ENCODE peak calls at places on chromosomes 5 and 9, in five cellular contexts. I is stomach, J is ovary, V is H1, M is K562. L is an unnamed sample.

GRCh38 chr9:27194401-27195091 is 85.5 kb downstream of the TEK start:
- DNase-seq in I (no peak), J (no peak), V (no peak), M (no peak), L (no peak)

GRCh38 chr9:27280858-27281257 is 16.1 kb downstream of the EQTN start:
- DNase-seq in I (no peak), J (no peak), V (no peak), M (no peak), L (no peak)

GRCh38 chr9:35035851-35036701 is 36.3 kb downstream of the VCP start:
- DNase-seq in I (peak), J (peak), V (peak), M (no peak), L (peak)

GRCh38 chr5:11973469-11973868 is 69.2 kb upstream of the CTNND2 start:
- DNase-seq in I (no peak), J (no peak), V (no peak), M (no peak), L (no peak)

GRCh38 chr5:176797456-176798093 is 12.8 kb upstream of the UNC5A start:
- DNase-seq in I (no peak), J (no peak), V (no peak), M (no peak), L (no peak)

GRCh38 chr9:90600029-90600428 is 42.6 kb downstream of the DIRAS2 start:
- DNase-seq in I (no peak), J (no peak), V (no peak), M (no peak), L (no peak)

GRCh38 chr5:11992518-11992917 is 88.3 kb upstream of the CTNND2 start:
- DNase-seq in I (no peak), J (no peak), V (no peak), M (no peak), L (no peak)

GRCh38 chr9:111148994-111149759 is 110.9 kb upstream of the LPAR1 start:
- DNase-seq in I (no peak), J (no peak), V (no peak), M (no peak), L (no peak)

GRCh38 chr5:156783092-156783491 is 67.0 kb upstream of the PPP1R2B start:
- DNase-seq in I (no peak), J (no peak), V (no peak), M (no peak), L (no peak)

GRCh38 chr5:128491291-128491690 is 46.8 kb downstream of the FBN2 start:
- DNase-seq in I (no peak), J (no peak), V (no peak), M (no peak), L (no peak)

GRCh38 chr5:91514408-91514807 is 131.3 kb upstream of the ARRDC3 start:
- DNase-seq in I (no peak), J (no peak), V (no peak), M (no peak), L (no peak)

GRCh38 chr5:55546991-55547390 is 12.2 kb upstream of the PLPP1 start:
- DNase-seq in I (no peak), J (no peak), V (no peak), M (no peak), L (no peak)

GRCh38 chr5:78899922-78900362 is 85.2 kb downstream of the ARSB start:
- DNase-seq in I (peak), J (no peak), V (peak), M (peak), L (no peak)

GRCh38 chr9:71001780-71002386 is 119.5 kb downstream of the TRPM3 start:
- DNase-seq in I (peak), J (no peak), V (peak), M (peak), L (no peak)

GRCh38 chr5:170145462-170145861 is 39.8 kb downstream of the FOXI1 start:
- DNase-seq in I (no peak), J (no peak), V (no peak), M (peak), L (no peak)

GRCh38 chr5:68176802-68177479 is 38.6 kb upstream of the PIK3R1 start:
- DNase-seq in I (no peak), J (no peak), V (no peak), M (no peak), L (no peak)

GRCh38 chr9:88197016-88197415 is 58.7 kb upstream of the SPATA31C2 start:
- DNase-seq in I (no peak), J (no peak), V (no peak), M (no peak), L (no peak)

GRCh38 chr9:79629721-79630120 is 58.0 kb downstream of the TLE4 start:
- DNase-seq in I (no peak), J (no peak), V (no peak), M (no peak), L (no peak)

GRCh38 chr5:40630166-40630565 is 49.5 kb upstream of the PTGER4 start:
- DNase-seq in I (no peak), J (no peak), V (no peak), M (no peak), L (no peak)

GRCh38 chr5:124402144-124402581 is 344.3 kb downstream of the ZNF608 start:
- DNase-seq in I (peak), J (no peak), V (no peak), M (no peak), L (no peak)

GRCh38 chr5:33321026-33321425 is 119.7 kb upstream of the TARS1 start:
- DNase-seq in I (no peak), J (peak), V (no peak), M (no peak), L (peak)

DNA sequence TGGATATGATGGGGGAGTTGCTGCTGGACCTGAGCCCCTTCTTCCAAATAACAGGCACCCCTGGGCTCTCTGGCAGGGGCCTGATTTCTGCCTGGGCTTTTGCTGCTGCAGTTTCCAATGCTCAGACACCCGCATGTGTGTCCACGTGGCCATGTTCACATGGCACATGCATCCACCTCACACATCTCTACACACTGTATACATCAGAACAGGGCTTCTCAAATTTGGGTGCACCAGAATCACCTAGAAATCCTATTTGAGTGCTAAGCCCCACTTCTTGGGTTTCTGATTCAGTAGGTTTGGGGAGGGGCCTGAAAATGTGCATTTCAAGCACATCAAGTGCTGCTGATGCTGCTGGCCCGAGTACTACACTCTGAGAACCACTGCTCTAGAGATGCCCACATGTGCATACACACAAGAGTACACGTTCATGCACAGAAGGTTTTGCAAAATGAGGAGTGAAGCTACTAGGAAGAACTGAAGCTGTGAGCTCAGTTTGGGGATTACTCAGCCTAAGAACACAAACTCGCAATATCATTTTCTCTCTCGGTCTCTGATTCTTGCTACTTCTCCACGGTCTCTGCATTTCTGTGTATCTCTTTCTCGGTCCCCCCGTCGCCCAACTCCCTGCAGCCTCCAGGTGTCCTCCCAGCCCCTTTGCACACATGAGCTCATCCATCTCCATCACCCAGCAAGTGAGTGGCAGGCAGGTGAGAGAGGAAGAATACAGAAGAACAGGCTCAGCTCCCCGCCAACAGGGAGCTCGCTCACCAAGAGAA is 97.1 kb downstream of the PCDH1 start:
- DNase-seq in I (no peak), J (no peak), V (no peak), M (no peak), L (no peak)
- TF ChIP-seq EP300 in I (no peak), J (no peak), V (no peak), M (no peak), L (no peak)

GRCh38 chr5:36300181-36300926 is 1.3 kb downstream of the RANBP3L start:
- DNase-seq in I (no peak), J (no peak), V (no peak), M (no peak), L (no peak)

GRCh38 chr5:36300927-36301540 is 668 bp downstream of the RANBP3L start:
- DNase-seq in I (peak), J (no peak), V (no peak), M (no peak), L (no peak)

GRCh38 chr5:36301858-36302603 is at the start of gene RANBP3L:
- DNase-seq in I (peak), J (peak), V (no peak), M (no peak), L (no peak)

GRCh38 chr5:36297653-36298052 is 4.0 kb downstream of the RANBP3L start:
- DNase-seq in I (no peak), J (no peak), V (no peak), M (no peak), L (no peak)

DNA sequence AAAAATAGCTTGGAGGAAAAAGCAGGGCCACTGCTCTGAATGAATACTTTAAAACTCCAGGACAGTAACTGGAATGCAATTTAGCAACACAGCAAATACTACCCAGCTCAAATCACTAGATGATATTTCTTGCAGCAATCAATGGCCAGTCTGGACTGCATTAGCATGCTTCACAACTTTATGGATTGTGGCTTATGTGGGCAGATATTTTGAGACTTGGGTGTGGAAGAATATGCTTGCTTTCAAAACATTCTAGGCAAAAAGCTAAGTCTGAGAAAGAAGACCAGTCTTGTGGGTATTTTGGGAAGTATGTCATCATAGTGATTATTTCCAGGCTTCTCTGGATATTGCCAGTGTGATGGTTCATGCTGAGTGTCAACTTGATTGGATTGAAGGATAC is 3.2 kb downstream of the RANBP3L start:
- DNase-seq in I (no peak), J (no peak), V (no peak), M (no peak), L (no peak)
- H3K4me3 ChIP-seq in I (no peak), J (no peak), V (no peak), M (no peak), L (no peak)

GRCh38 chr9:136725612-136726011 is 13.2 kb downstream of the DIPK1B start:
- DNase-seq in I (no peak), J (no peak), V (no peak), M (no peak), L (no peak)
- H3K27ac ChIP-seq in I (peak), J (no peak), V (peak), M (peak), L (no peak)

DNA sequence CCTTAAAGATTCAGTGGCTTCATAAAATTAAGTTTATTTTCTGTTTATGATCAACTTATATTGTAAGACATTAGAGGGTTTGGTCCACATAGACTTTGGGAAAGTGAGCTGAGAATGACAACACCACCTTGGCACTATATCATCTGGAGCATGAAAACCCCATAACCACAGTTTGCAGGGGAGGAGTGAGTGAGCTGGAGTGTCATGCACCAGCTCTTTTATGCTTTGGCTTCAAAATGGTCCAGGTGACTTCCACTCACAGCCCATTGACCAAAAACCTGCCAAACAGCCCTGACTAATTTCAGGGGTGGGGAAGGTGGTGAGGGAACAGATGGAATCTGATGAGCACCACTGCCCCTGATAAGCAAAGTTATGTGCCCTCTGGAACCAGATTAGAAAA is 295.8 kb downstream of the DMRTA1 start:
- DNase-seq in I (no peak), J (no peak), V (no peak), M (no peak), L (no peak)
- TF ChIP-seq EP300 in I (no peak), J (no peak), V (no peak), M (no peak), L (no peak)

GRCh38 chr5:133321286-133321832 is 269.5 kb downstream of the HSPA4 start:
- DNase-seq in I (no peak), J (no peak), V (no peak), M (no peak), L (no peak)

GRCh38 chr5:133319905-133320520 is 268.2 kb downstream of the HSPA4 start:
- DNase-seq in I (no peak), J (no peak), V (no peak), M (no peak), L (no peak)

GRCh38 chr5:133323464-133323863 is 271.7 kb downstream of the HSPA4 start:
- DNase-seq in I (no peak), J (no peak), V (no peak), M (no peak), L (no peak)

GRCh38 chr5:133322743-133323142 is 270.9 kb downstream of the HSPA4 start:
- DNase-seq in I (no peak), J (no peak), V (no peak), M (no peak), L (no peak)

GRCh38 chr5:133321833-133322420 is 270.1 kb downstream of the HSPA4 start:
- DNase-seq in I (no peak), J (no peak), V (no peak), M (no peak), L (no peak)
- H3K4me3 ChIP-seq in I (no peak), J (no peak), V (no peak), M (no peak), L (no peak)

L was measured in sigmoid colon.